ENCODE peak calls at places on chromosomes 16 and 17, in ten cellular contexts. I, F, C, J, X, Z, O, N, H and B are unnamed samples.

GRCh38 chr17:76797441-76797840 is 59.5 kb downstream of the MFSD11 start:
- DNase-seq in I (no peak), F (no peak), C (no peak), J (no peak), X (peak; percentile 70), Z (no peak), O (no peak), N (no peak), H (no peak), B (no peak)

GRCh38 chr17:253091-253846 is 71.8 kb upstream of the DOC2B start:
- DNase-seq in I (peak; percentile 8), F (peak; percentile 11), C (no peak), J (no peak), X (no peak), Z (no peak), O (no peak), N (peak; percentile 0), H (peak; percentile 37), B (no peak)

GRCh38 chr16:53768167-53768566 is 64.2 kb downstream of the FTO start:
- DNase-seq in I (no peak), F (no peak), C (no peak), J (no peak), X (no peak), Z (no peak), O (no peak), N (no peak), H (no peak), B (no peak)

GRCh38 chr17:67157732-67158639 is 87.0 kb downstream of the HELZ start:
- DNase-seq in I (no peak), F (no peak), C (no peak), J (no peak), X (no peak), Z (no peak), O (no peak), N (no peak), H (no peak), B (peak; percentile 24)

GRCh38 chr17:29251969-29252866 is 5.6 kb downstream of the CRYBA1 start:
- DNase-seq in I (no peak), F (no peak), C (no peak), J (no peak), X (no peak), Z (no peak), O (no peak), N (no peak), H (no peak), B (peak; percentile 42)

GRCh38 chr16:69727916-69728270 is 1.5 kb upstream of the NQO1 start:
- DNase-seq in I (no peak), F (no peak), C (no peak), J (no peak), X (no peak), Z (no peak), O (peak; percentile 45), N (peak; percentile 33), H (peak; percentile 82), B (no peak)

GRCh38 chr17:17784599-17785264 is 52.1 kb downstream of the SREBF1 start:
- DNase-seq in I (no peak), F (no peak), C (no peak), J (no peak), X (peak; percentile 82), Z (no peak), O (no peak), N (no peak), H (no peak), B (peak; percentile 85)

GRCh38 chr16:76639685-76640289 is 362.6 kb downstream of the CNTNAP4 start:
- DNase-seq in I (no peak), F (no peak), C (no peak), J (no peak), X (peak; percentile 84), Z (peak; percentile 47), O (no peak), N (no peak), H (no peak), B (peak; percentile 2)

GRCh38 chr16:86292942-86293341 is 217.4 kb upstream of the FOXF1 start:
- DNase-seq in I (no peak), F (no peak), C (no peak), J (no peak), X (no peak), Z (no peak), O (no peak), N (no peak), H (no peak), B (no peak)

DNA sequence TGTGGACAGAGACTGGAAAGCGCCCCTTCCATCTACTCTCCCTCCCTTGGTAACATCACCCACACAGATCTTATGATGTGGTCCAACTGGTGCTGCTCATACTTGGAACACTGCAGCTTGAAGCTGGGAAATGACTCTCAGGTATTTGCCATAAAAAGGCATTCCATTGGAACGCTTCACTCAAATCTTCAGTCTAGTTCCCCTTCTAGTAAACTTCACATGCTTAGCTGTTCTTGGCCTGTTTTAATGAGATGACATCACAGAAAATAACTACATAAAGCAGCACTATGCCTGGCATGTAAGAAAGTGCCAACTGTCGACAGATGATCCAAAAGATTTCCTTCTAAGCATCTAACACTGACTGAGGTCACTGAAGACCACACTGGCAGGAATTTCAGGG is 9.3 kb downstream of the ZNF263 start:
- DNase-seq in I (no peak), F (no peak), C (no peak), J (no peak), X (no peak), Z (no peak), O (no peak), N (no peak), H (no peak), B (no peak)
- H3K4me3 ChIP-seq in I (no peak overlapping the region), F (no peak overlapping the region), C (no peak overlapping the region), J (no peak overlapping the region), X (peak overlapping the region; percentile 41), Z (no peak overlapping the region), O (no peak overlapping the region), N (no peak overlapping the region), H (no peak overlapping the region), B (no peak overlapping the region)

GRCh38 chr17:34434065-34434464 is 71.0 kb upstream of the CCL1 start:
- DNase-seq in I (no peak), F (no peak), C (no peak), J (no peak), X (no peak), Z (no peak), O (no peak), N (no peak), H (no peak), B (no peak)
- H3K27me3 ChIP-seq in I (no peaks in the 10 kb centered on the region), F (no peaks in the 10 kb centered on the region), C (peaks cover 13% of the 10 kb centered on the region), J (no peaks in the 10 kb centered on the region), X (no peaks in the 10 kb centered on the region), Z (no peaks in the 10 kb centered on the region), O (peaks cover 29% of the 10 kb centered on the region), N (no peaks in the 10 kb centered on the region), H (peaks cover 1% of the 10 kb centered on the region), B (peaks cover 9% of the 10 kb centered on the region)

DNA sequence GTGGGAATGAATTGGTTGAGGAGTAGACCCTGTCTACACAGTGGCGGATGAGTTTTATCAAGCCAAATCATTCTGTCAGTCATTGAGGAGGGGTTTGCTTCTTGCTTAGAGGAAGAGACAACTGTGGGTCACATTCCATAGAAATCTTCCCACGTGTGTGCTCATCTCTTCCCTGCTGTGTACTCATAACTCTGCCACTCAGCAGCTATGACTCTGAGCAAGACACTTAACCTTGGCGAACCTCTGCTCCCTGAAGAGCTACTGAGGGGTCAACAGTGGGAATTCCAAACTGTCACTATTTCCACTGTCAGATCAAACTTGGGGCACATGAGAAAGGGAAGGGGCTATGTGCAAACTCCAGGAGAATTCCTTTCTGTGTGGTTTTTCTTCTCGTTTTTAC is 72.5 kb upstream of the COX10 start:
- DNase-seq in I (no peak), F (no peak), C (no peak), J (no peak), X (no peak), Z (no peak), O (no peak), N (no peak), H (no peak), B (no peak)
- H3K4me3 ChIP-seq in I (no peak overlapping the region), F (no peak overlapping the region), C (no peak overlapping the region), J (no peak overlapping the region), X (no peak overlapping the region), Z (no peak overlapping the region), O (no peak overlapping the region), N (no peak overlapping the region), H (no peak overlapping the region), B (no peak overlapping the region)

GRCh38 chr17:58302919-58303551 is 22.3 kb upstream of the MPO start:
- DNase-seq in I (no peak), F (no peak), C (no peak), J (no peak), X (peak; percentile 65), Z (no peak), O (no peak), N (no peak), H (no peak), B (no peak)
- H3K27me3 ChIP-seq in I (no peaks in the 10 kb centered on the region), F (no peaks in the 10 kb centered on the region), C (no peaks in the 10 kb centered on the region), J (no peaks in the 10 kb centered on the region), X (no peaks in the 10 kb centered on the region), Z (no peaks in the 10 kb centered on the region), O (peaks cover 12% of the 10 kb centered on the region), N (no peaks in the 10 kb centered on the region), H (no peaks in the 10 kb centered on the region), B (peaks cover 4% of the 10 kb centered on the region)

GRCh38 chr17:7020894-7021664 is 1.8 kb upstream of the BCL6B start:
- DNase-seq in I (no peak), F (no peak), C (no peak), J (no peak), X (peak; percentile 56), Z (no peak), O (no peak), N (no peak), H (no peak), B (peak; percentile 47)

GRCh38 chr17:7024402-7024785 is 1.5 kb downstream of the BCL6B start:
- DNase-seq in I (no peak), F (no peak), C (no peak), J (no peak), X (peak; percentile 50), Z (no peak), O (no peak), N (no peak), H (no peak), B (no peak)

GRCh38 chr17:7023576-7024401 is 939 bp downstream of the BCL6B start:
- DNase-seq in I (peak; percentile 89), F (peak; percentile 93), C (peak; percentile 88), J (peak; percentile 78), X (peak; percentile 100), Z (peak; percentile 78), O (peak; percentile 96), N (peak; percentile 51), H (peak; percentile 96), B (no peak)

GRCh38 chr17:7021993-7022778 is 664 bp upstream of the BCL6B start:
- DNase-seq in I (peak; percentile 75), F (peak; percentile 86), C (peak; percentile 75), J (peak; percentile 58), X (peak; percentile 97), Z (no peak), O (peak; percentile 86), N (peak; percentile 50), H (peak; percentile 85), B (peak; percentile 68)

GRCh38 chr17:7022791-7023571 is at the start of gene BCL6B:
- DNase-seq in I (peak; percentile 38), F (no peak), C (no peak), J (no peak), X (peak; percentile 79), Z (no peak), O (peak; percentile 50), N (no peak), H (peak; percentile 53), B (no peak)
- H3K4me3 ChIP-seq in I (peak within 1 kb of the TSS; percentile 10), F (peak within 1 kb of the TSS; percentile 44), C (peak within 1 kb of the TSS; percentile 37), J (peak within 1 kb of the TSS; percentile 5), X (no peak within 1 kb of the TSS), Z (no peak within 1 kb of the TSS), O (peak within 1 kb of the TSS; percentile 5), N (peak within 1 kb of the TSS; percentile 33), H (peak within 1 kb of the TSS; percentile 59), B (peak within 1 kb of the TSS; percentile 48)